ENCODE peak calls at places on chromosome 10, in nine cellular contexts. One of them, this sample, is unnamed.

GRCh38 chr10:99975106-99975829 is 34.5 kb downstream of the DNMBP start:
- DNase-seq in NCI-H446: no peak
- DNase-seq in anterior cingulate cortex: no peak
- DNase-seq in cardiac fibroblast: no peak
- DNase-seq in neural progenitor cell: no peak
- DNase-seq in NCI-H2081: no peak
- DNase-seq in CD8-positive, alpha-beta memory T cell: no peak
- DNase-seq in AG08395: no peak
- DNase-seq in NAMALWA: peak
- DNase-seq in this sample: no peak

GRCh38 chr10:43980313-43980712 is 331.6 kb upstream of the ZNF32 start:
- DNase-seq in NCI-H2081: no peak
- DNase-seq in AG08395: no peak
- DNase-seq in cardiac fibroblast: no peak
- DNase-seq in NAMALWA: no peak
- DNase-seq in CD8-positive, alpha-beta memory T cell: no peak
- DNase-seq in neural progenitor cell: no peak
- DNase-seq in anterior cingulate cortex: no peak
- DNase-seq in NCI-H446: no peak
- DNase-seq in this sample: no peak

GRCh38 chr10:21523007-21523406 is 2.5 kb downstream of the SKIDA1 start:
- DNase-seq in CD8-positive, alpha-beta memory T cell: no peak
- DNase-seq in cardiac fibroblast: no peak
- DNase-seq in anterior cingulate cortex: no peak
- DNase-seq in NAMALWA: no peak
- DNase-seq in AG08395: no peak
- DNase-seq in NCI-H2081: no peak
- DNase-seq in neural progenitor cell: peak
- DNase-seq in NCI-H446: peak
- DNase-seq in this sample: no peak

GRCh38 chr10:119235381-119235780 is 28.0 kb downstream of the GRK5 start:
- DNase-seq in CD8-positive, alpha-beta memory T cell: no peak
- DNase-seq in NAMALWA: no peak
- DNase-seq in NCI-H446: peak
- DNase-seq in cardiac fibroblast: peak
- DNase-seq in AG08395: no peak
- DNase-seq in NCI-H2081: no peak
- DNase-seq in neural progenitor cell: no peak
- DNase-seq in anterior cingulate cortex: peak
- DNase-seq in this sample: no peak

GRCh38 chr10:96463562-96463961 is 50.2 kb downstream of the TLL2 start:
- DNase-seq in NCI-H446: no peak
- DNase-seq in NAMALWA: no peak
- DNase-seq in anterior cingulate cortex: no peak
- DNase-seq in neural progenitor cell: no peak
- DNase-seq in cardiac fibroblast: no peak
- DNase-seq in CD8-positive, alpha-beta memory T cell: no peak
- DNase-seq in AG08395: no peak
- DNase-seq in NCI-H2081: no peak
- DNase-seq in this sample: no peak

GRCh38 chr10:86594535-86594934 is 59.8 kb upstream of the OPN4 start:
- DNase-seq in CD8-positive, alpha-beta memory T cell: no peak
- DNase-seq in neural progenitor cell: no peak
- DNase-seq in anterior cingulate cortex: no peak
- DNase-seq in AG08395: peak
- DNase-seq in NCI-H446: no peak
- DNase-seq in cardiac fibroblast: peak
- DNase-seq in NCI-H2081: no peak
- DNase-seq in NAMALWA: no peak
- DNase-seq in this sample: no peak

GRCh38 chr10:123361832-123362231 is 207.6 kb downstream of the BUB3 start:
- DNase-seq in NAMALWA: no peak
- DNase-seq in cardiac fibroblast: no peak
- DNase-seq in neural progenitor cell: no peak
- DNase-seq in anterior cingulate cortex: no peak
- DNase-seq in CD8-positive, alpha-beta memory T cell: no peak
- DNase-seq in AG08395: no peak
- DNase-seq in NCI-H446: no peak
- DNase-seq in NCI-H2081: no peak
- DNase-seq in this sample: no peak

GRCh38 chr10:102675887-102676616 is 31.8 kb downstream of the TRIM8 start:
- DNase-seq in cardiac fibroblast: peak
- DNase-seq in neural progenitor cell: peak
- DNase-seq in NCI-H2081: no peak
- DNase-seq in NCI-H446: no peak
- DNase-seq in NAMALWA: peak
- DNase-seq in CD8-positive, alpha-beta memory T cell: no peak
- DNase-seq in anterior cingulate cortex: no peak
- DNase-seq in AG08395: peak
- DNase-seq in this sample: no peak

GRCh38 chr10:25023278-25023677 is 6.9 kb downstream of the THNSL1 start:
- DNase-seq in AG08395: no peak
- DNase-seq in anterior cingulate cortex: no peak
- DNase-seq in NAMALWA: no peak
- DNase-seq in CD8-positive, alpha-beta memory T cell: no peak
- DNase-seq in neural progenitor cell: no peak
- DNase-seq in NCI-H2081: no peak
- DNase-seq in cardiac fibroblast: no peak
- DNase-seq in NCI-H446: no peak
- DNase-seq in this sample: no peak

This sample was measured in SK-N-MC.